ENCODE peak calls at places on chromosomes 16 and 17, in four cellular contexts. O is K562, Y is HepG2, Q is GM12878. Z is an unnamed sample.

GRCh38 chr17:55285340-55286301 is 20.9 kb downstream of the HLF start:
- DNase-seq in Y (peak), O (no peak), Q (no peak), Z (no peak)

GRCh38 chr16:8721693-8722348 is 47.4 kb downstream of the ABAT start:
- DNase-seq in Y (no peak), Q (no peak), O (no peak), Z (no peak)

GRCh38 chr16:8370374-8371015 is 219.8 kb downstream of the TMEM114 start:
- DNase-seq in Y (peak), Q (no peak), O (no peak), Z (no peak)

GRCh38 chr17:9568004-9568403 is 7.6 kb downstream of the STX8 start:
- DNase-seq in O (no peak), Q (no peak), Y (no peak), Z (no peak)

GRCh38 chr16:30775381-30776099 is 11.5 kb downstream of the ZNF629 start:
- DNase-seq in O (peak), Y (peak), Q (no peak), Z (peak)

GRCh38 chr16:22293137-22294106 is 3.8 kb upstream of the POLR3E start:
- DNase-seq in O (peak), Y (peak), Q (no peak), Z (no peak)

GRCh38 chr16:63617990-63618763 is 1503.7 kb downstream of the CDH11 start:
- DNase-seq in O (no peak), Y (no peak), Q (no peak), Z (no peak)

GRCh38 chr16:28307936-28308335 is 15.6 kb downstream of the SBK1 start:
- DNase-seq in O (no peak), Q (no peak), Y (peak), Z (no peak)

GRCh38 chr17:67243284-67243683 is 1.7 kb downstream of the HELZ start:
- DNase-seq in Q (no peak), Y (no peak), O (no peak), Z (no peak)

GRCh38 chr16:67651039-67651438 is 6.1 kb downstream of the CARMIL2 start:
- DNase-seq in O (no peak), Y (no peak), Q (no peak), Z (no peak)
- TF ChIP-seq FOXK2 in O (no peak), Y (no peak), Q (no peak), Z (no peak)

DNA sequence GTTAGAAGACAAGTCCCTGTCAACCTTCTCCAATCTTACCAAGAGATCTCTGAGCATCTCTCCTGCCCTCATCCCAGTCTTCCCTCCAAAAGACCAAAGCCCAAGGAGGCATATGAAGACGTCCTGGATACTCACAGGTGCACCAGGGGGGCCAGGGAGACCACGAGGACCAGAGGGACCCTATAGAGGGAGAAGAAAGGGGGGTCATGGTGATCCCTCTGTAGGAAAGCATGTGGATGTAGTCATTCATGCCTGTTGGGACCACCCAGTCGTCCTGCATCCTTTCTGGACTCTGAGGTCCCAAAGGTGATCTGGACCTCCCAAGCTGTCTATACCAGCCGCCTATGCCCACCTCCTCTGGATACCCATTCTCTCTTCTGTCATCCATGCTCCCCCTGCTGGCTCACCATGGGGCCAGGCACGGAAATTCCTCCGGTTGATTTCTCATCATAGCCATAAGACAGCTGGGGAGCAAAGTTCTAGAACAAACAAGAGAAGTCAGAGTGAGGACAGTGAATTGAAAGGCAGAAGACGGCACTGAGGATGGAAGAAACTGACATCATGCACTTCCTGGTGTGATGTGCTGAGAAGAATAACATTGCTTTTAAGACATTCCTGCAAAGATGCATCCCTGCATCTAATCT is 3.3 kb downstream of the COL1A1 start:
- DNase-seq in O (peak), Q (no peak), Y (peak), Z (peak)
- TF ChIP-seq FOXK2 in O (no peak), Q (no peak), Y (no peak), Z (no peak)

GRCh38 chr17:12342609-12343248 is 322.1 kb downstream of the MAP2K4 start:
- DNase-seq in Q (no peak), O (peak), Y (no peak), Z (peak)
- TF ChIP-seq FOXK2 in Q (no peak), O (no peak), Y (no peak), Z (no peak)

GRCh38 chr16:673399-673991 is 2.0 kb upstream of the RHBDL1 start:
- DNase-seq in Y (no peak), Q (no peak), O (no peak), Z (no peak)

GRCh38 chr16:676565-677297 is 1.3 kb downstream of the RHBDL1 start:
- DNase-seq in O (no peak), Y (no peak), Q (no peak), Z (no peak)

GRCh38 chr16:674214-674881 is 1.1 kb upstream of the RHBDL1 start:
- DNase-seq in Y (no peak), Q (no peak), O (no peak), Z (no peak)

GRCh38 chr16:675884-676564 is 553 bp downstream of the RHBDL1 start:
- DNase-seq in Y (no peak), O (no peak), Q (no peak), Z (no peak)

DNA sequence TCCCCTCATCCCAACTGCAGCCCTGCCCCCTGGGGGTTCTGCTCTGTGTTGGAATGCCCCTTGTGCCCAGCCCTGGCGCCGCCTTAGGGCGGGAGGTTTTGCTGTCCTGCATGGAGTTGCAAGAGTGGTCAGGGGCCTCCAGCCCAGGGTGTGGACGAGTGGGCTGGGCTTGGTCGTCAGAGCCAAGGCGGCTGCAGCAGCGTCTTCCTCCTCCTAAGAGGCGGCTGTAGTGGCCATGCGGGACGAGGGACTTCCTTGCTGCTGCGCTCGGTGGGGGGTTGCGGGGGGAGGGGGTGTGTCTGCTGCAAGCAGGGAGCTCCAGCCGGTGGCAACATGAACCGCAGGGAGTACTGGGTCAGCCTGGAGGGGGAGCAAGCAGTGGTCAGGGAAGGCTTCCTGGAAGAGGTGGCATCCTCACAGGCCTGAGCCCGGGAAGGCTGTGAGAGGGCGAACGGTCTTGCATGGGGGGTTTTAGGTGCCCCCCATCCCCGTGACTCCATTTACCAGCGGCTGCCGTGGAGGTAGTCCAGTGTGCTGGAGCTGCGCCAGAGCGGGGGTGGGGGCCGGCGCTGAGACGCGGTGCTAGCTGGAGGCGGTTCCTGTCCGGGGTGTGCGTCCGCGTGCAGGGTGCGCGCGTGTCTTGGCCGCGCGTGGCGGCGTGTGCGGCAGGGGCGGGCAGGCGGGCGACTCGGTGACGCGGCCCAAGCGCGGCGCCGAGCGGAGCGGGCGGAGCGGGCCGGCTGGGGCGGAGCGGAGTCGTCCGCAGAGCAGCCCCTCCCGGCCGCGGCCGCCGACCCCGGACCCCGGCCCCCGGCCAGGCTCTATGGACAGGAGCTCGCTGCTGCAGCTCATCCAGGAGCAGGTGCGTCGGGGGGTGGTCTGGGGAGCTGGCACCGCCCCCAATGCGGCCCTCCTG is at the start of gene RHBDL1:
- DNase-seq in O (peak), Q (no peak), Y (peak), Z (peak)
- TF ChIP-seq FOXK2 in O (peak), Q (no peak), Y (no peak), Z (no peak)